ENCODE peak calls at places on chromosome 12, in ten cellular contexts. One of them, this sample, is unnamed.

GRCh38 chr12:28568083-28568482 is 377.8 kb downstream of the CCDC91 start:
- DNase-seq in cardiac muscle cell: no peak
- DNase-seq in B cell: no peak
- DNase-seq in GM13976: no peak
- DNase-seq in PC-3: peak; percentile 73
- DNase-seq in brain microvascular endothelial cell: peak; percentile 92
- DNase-seq in AG09319: peak; percentile 87
- DNase-seq in RWPE1: peak; percentile 38
- DNase-seq in IMR-90: peak; percentile 95
- DNase-seq in lower lobe of right lung: no peak
- DNase-seq in this sample: no peak

GRCh38 chr12:119036878-119037493 is 55.6 kb downstream of the SRRM4 start:
- DNase-seq in B cell: no peak
- DNase-seq in AG09319: no peak
- DNase-seq in RWPE1: no peak
- DNase-seq in brain microvascular endothelial cell: peak; percentile 6
- DNase-seq in cardiac muscle cell: peak; percentile 41
- DNase-seq in lower lobe of right lung: no peak
- DNase-seq in IMR-90: no peak
- DNase-seq in PC-3: peak; percentile 39
- DNase-seq in GM13976: peak; percentile 54
- DNase-seq in this sample: peak; percentile 37

GRCh38 chr12:76694369-76694768 is 69.5 kb upstream of the ZDHHC17 start:
- DNase-seq in B cell: no peak
- DNase-seq in RWPE1: no peak
- DNase-seq in brain microvascular endothelial cell: no peak
- DNase-seq in IMR-90: no peak
- DNase-seq in lower lobe of right lung: no peak
- DNase-seq in PC-3: no peak
- DNase-seq in AG09319: no peak
- DNase-seq in cardiac muscle cell: no peak
- DNase-seq in GM13976: no peak
- DNase-seq in this sample: no peak

GRCh38 chr12:93950321-93950720 is 198.1 kb upstream of the PLXNC1 start:
- DNase-seq in brain microvascular endothelial cell: no peak
- DNase-seq in RWPE1: no peak
- DNase-seq in B cell: no peak
- DNase-seq in PC-3: no peak
- DNase-seq in AG09319: no peak
- DNase-seq in IMR-90: no peak
- DNase-seq in lower lobe of right lung: no peak
- DNase-seq in cardiac muscle cell: no peak
- DNase-seq in GM13976: no peak
- DNase-seq in this sample: no peak

GRCh38 chr12:124756730-124757129 is 106.9 kb downstream of the SCARB1 start:
- DNase-seq in AG09319: no peak
- DNase-seq in lower lobe of right lung: no peak
- DNase-seq in cardiac muscle cell: no peak
- DNase-seq in RWPE1: no peak
- DNase-seq in IMR-90: no peak
- DNase-seq in PC-3: no peak
- DNase-seq in brain microvascular endothelial cell: no peak
- DNase-seq in B cell: no peak
- DNase-seq in GM13976: no peak
- DNase-seq in this sample: no peak

GRCh38 chr12:53048033-53048779 is 1.7 kb upstream of the TNS2 start:
- DNase-seq in lower lobe of right lung: peak; percentile 80
- DNase-seq in cardiac muscle cell: no peak
- DNase-seq in RWPE1: no peak
- DNase-seq in AG09319: no peak
- DNase-seq in PC-3: peak; percentile 62
- DNase-seq in GM13976: no peak
- DNase-seq in IMR-90: no peak
- DNase-seq in brain microvascular endothelial cell: no peak
- DNase-seq in B cell: no peak
- DNase-seq in this sample: peak; percentile 65

GRCh38 chr12:59077153-59077930 is 157.0 kb upstream of the LRIG3 start:
- DNase-seq in IMR-90: peak; percentile 24
- DNase-seq in GM13976: no peak
- DNase-seq in lower lobe of right lung: no peak
- DNase-seq in B cell: no peak
- DNase-seq in PC-3: no peak
- DNase-seq in AG09319: no peak
- DNase-seq in cardiac muscle cell: no peak
- DNase-seq in RWPE1: peak; percentile 44
- DNase-seq in brain microvascular endothelial cell: no peak
- DNase-seq in this sample: no peak

GRCh38 chr12:14417717-14418116 is 52.2 kb downstream of the ATF7IP start:
- DNase-seq in lower lobe of right lung: peak; percentile 60
- DNase-seq in IMR-90: peak; percentile 92
- DNase-seq in B cell: peak; percentile 15
- DNase-seq in brain microvascular endothelial cell: peak; percentile 96
- DNase-seq in AG09319: peak; percentile 66
- DNase-seq in PC-3: peak; percentile 54
- DNase-seq in GM13976: no peak
- DNase-seq in cardiac muscle cell: peak; percentile 88
- DNase-seq in RWPE1: peak; percentile 46
- DNase-seq in this sample: peak; percentile 70

GRCh38 chr12:105748806-105749600 is 389.8 kb downstream of the NUAK1 start:
- DNase-seq in IMR-90: peak; percentile 74
- DNase-seq in lower lobe of right lung: no peak
- DNase-seq in brain microvascular endothelial cell: peak; percentile 76
- DNase-seq in cardiac muscle cell: no peak
- DNase-seq in RWPE1: no peak
- DNase-seq in PC-3: no peak
- DNase-seq in B cell: no peak
- DNase-seq in GM13976: no peak
- DNase-seq in AG09319: no peak
- DNase-seq in this sample: no peak

GRCh38 chr12:123531091-123531490 is 2.4 kb downstream of the RILPL1 start:
- DNase-seq in B cell: peak; percentile 3
- DNase-seq in GM13976: no peak
- DNase-seq in RWPE1: no peak
- DNase-seq in lower lobe of right lung: no peak
- DNase-seq in cardiac muscle cell: peak; percentile 31
- DNase-seq in brain microvascular endothelial cell: no peak
- DNase-seq in IMR-90: no peak
- DNase-seq in PC-3: no peak
- DNase-seq in AG09319: no peak
- DNase-seq in this sample: no peak

GRCh38 chr12:123530683-123531082 is 2.8 kb downstream of the RILPL1 start:
- DNase-seq in PC-3: no peak
- DNase-seq in RWPE1: no peak
- DNase-seq in AG09319: no peak
- DNase-seq in B cell: peak; percentile 3
- DNase-seq in lower lobe of right lung: no peak
- DNase-seq in cardiac muscle cell: no peak
- DNase-seq in IMR-90: no peak
- DNase-seq in GM13976: no peak
- DNase-seq in brain microvascular endothelial cell: no peak
- DNase-seq in this sample: no peak

GRCh38 chr12:123533672-123534643 is at the start of gene RILPL1:
- DNase-seq in IMR-90: peak; percentile 32
- DNase-seq in brain microvascular endothelial cell: peak; percentile 18
- DNase-seq in PC-3: peak; percentile 39
- DNase-seq in B cell: peak; percentile 91
- DNase-seq in AG09319: no peak
- DNase-seq in cardiac muscle cell: peak; percentile 89
- DNase-seq in RWPE1: no peak
- DNase-seq in GM13976: peak; percentile 85
- DNase-seq in lower lobe of right lung: peak; percentile 67
- DNase-seq in this sample: peak; percentile 68

GRCh38 chr12:123532021-123532420 is 1.5 kb downstream of the RILPL1 start:
- DNase-seq in GM13976: peak; percentile 46
- DNase-seq in cardiac muscle cell: no peak
- DNase-seq in IMR-90: peak; percentile 10
- DNase-seq in PC-3: no peak
- DNase-seq in B cell: peak; percentile 66
- DNase-seq in brain microvascular endothelial cell: no peak
- DNase-seq in RWPE1: no peak
- DNase-seq in lower lobe of right lung: no peak
- DNase-seq in AG09319: no peak
- DNase-seq in this sample: no peak

GRCh38 chr12:123532808-123533649 is 490 bp downstream of the RILPL1 start:
- DNase-seq in cardiac muscle cell: peak; percentile 78
- DNase-seq in AG09319: no peak
- DNase-seq in lower lobe of right lung: peak; percentile 70
- DNase-seq in PC-3: peak; percentile 17
- DNase-seq in IMR-90: peak; percentile 24
- DNase-seq in GM13976: peak; percentile 55
- DNase-seq in brain microvascular endothelial cell: no peak
- DNase-seq in RWPE1: no peak
- DNase-seq in B cell: peak; percentile 38
- DNase-seq in this sample: peak; percentile 51
- TF ChIP-seq CTCF in cardiac muscle cell: no peak
- TF ChIP-seq CTCF in AG09319: no peak
- TF ChIP-seq CTCF in lower lobe of right lung: no peak
- TF ChIP-seq CTCF in PC-3: no peak
- TF ChIP-seq CTCF in IMR-90: no peak
- TF ChIP-seq CTCF in GM13976: no peak
- TF ChIP-seq CTCF in brain microvascular endothelial cell: no peak
- TF ChIP-seq CTCF in RWPE1: no peak
- TF ChIP-seq CTCF in B cell: no peak
- TF ChIP-seq CTCF in this sample: no peak

GRCh38 chr12:867905-868304 is 81.6 kb downstream of the RAD52 start:
- DNase-seq in lower lobe of right lung: no peak
- DNase-seq in IMR-90: no peak
- DNase-seq in PC-3: no peak
- DNase-seq in AG09319: no peak
- DNase-seq in GM13976: no peak
- DNase-seq in B cell: no peak
- DNase-seq in cardiac muscle cell: no peak
- DNase-seq in RWPE1: no peak
- DNase-seq in brain microvascular endothelial cell: no peak
- DNase-seq in this sample: no peak
- TF ChIP-seq CTCF in lower lobe of right lung: no peak
- TF ChIP-seq CTCF in IMR-90: no peak
- TF ChIP-seq CTCF in PC-3: no peak
- TF ChIP-seq CTCF in AG09319: no peak
- TF ChIP-seq CTCF in GM13976: no peak
- TF ChIP-seq CTCF in B cell: no peak
- TF ChIP-seq CTCF in cardiac muscle cell: no peak
- TF ChIP-seq CTCF in RWPE1: no peak
- TF ChIP-seq CTCF in brain microvascular endothelial cell: no peak
- TF ChIP-seq CTCF in this sample: no peak

DNA sequence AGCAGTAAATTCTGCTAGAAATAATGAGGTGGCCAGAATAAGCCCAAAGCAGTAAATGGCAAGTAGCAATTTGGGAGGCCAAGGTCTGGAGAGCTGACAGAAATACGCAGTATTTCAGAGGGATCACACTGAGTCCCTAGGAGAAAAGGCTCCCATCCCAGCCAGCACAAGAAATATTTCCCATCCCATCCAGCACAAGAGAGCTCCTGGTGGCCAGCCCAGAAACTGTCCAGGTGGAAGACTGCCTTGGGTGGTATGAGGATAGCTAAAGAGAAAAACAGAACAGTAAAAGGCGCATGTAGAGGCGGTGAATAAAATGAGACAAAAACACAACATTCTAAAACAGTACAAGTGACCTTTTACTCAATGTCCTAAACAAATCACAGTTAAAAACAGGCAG is 120.7 kb downstream of the HECTD4 start:
- DNase-seq in cardiac muscle cell: no peak
- DNase-seq in RWPE1: peak; percentile 18
- DNase-seq in GM13976: no peak
- DNase-seq in PC-3: peak; percentile 52
- DNase-seq in lower lobe of right lung: no peak
- DNase-seq in IMR-90: no peak
- DNase-seq in AG09319: no peak
- DNase-seq in brain microvascular endothelial cell: no peak
- DNase-seq in B cell: no peak
- DNase-seq in this sample: peak; percentile 11
- TF ChIP-seq CTCF in cardiac muscle cell: peak; percentile 30
- TF ChIP-seq CTCF in RWPE1: no peak
- TF ChIP-seq CTCF in GM13976: no peak
- TF ChIP-seq CTCF in PC-3: peak; percentile 59
- TF ChIP-seq CTCF in lower lobe of right lung: no peak
- TF ChIP-seq CTCF in IMR-90: peak; percentile 13
- TF ChIP-seq CTCF in AG09319: no peak
- TF ChIP-seq CTCF in brain microvascular endothelial cell: peak; percentile 66
- TF ChIP-seq CTCF in B cell: no peak
- TF ChIP-seq CTCF in this sample: peak; percentile 10

DNA sequence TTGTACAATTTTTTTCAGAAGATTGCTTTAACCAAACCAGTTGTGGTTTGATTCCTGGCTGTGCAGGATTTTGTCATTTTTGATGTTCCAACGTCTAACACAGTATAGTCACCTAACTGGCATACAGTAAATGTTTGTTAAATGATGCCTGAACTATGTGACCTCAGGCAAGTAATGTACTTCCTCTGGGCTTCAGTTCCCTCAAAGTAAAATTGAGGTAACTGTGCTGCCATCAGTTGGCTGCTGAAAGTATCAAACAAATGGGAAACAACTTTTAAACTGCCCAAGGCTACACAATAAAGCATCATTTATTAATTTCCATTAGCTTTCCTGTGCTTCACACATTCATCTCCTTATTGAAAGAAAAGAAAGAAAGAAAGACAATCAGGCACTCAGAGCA is 4.3 kb downstream of the TM7SF3 start:
- DNase-seq in B cell: no peak
- DNase-seq in RWPE1: no peak
- DNase-seq in cardiac muscle cell: no peak
- DNase-seq in AG09319: no peak
- DNase-seq in brain microvascular endothelial cell: no peak
- DNase-seq in PC-3: peak; percentile 52
- DNase-seq in IMR-90: no peak
- DNase-seq in lower lobe of right lung: no peak
- DNase-seq in GM13976: no peak
- DNase-seq in this sample: no peak
- TF ChIP-seq CTCF in B cell: peak; percentile 10
- TF ChIP-seq CTCF in RWPE1: no peak
- TF ChIP-seq CTCF in cardiac muscle cell: no peak
- TF ChIP-seq CTCF in AG09319: no peak
- TF ChIP-seq CTCF in brain microvascular endothelial cell: no peak
- TF ChIP-seq CTCF in PC-3: peak; percentile 28
- TF ChIP-seq CTCF in IMR-90: no peak
- TF ChIP-seq CTCF in lower lobe of right lung: no peak
- TF ChIP-seq CTCF in GM13976: no peak
- TF ChIP-seq CTCF in this sample: no peak